ENCODE peak calls at places on chromosomes 12 and 14, in ten cellular contexts. P is tibial nerve, T is ovary, K is A549, F is GM12891, M is suprapubic skin, Q is lower leg skin, Y is endothelial cell of umbilical vein, Z is gastrocnemius medialis, X is esophagus squamous epithelium. A is an unnamed sample.

GRCh38 chr12:57416039-57416996 is 14.5 kb downstream of the R3HDM2 start:
- DNase-seq in P (no peak), T (no peak), K (peak), F (no peak), M (no peak), Q (peak), Y (no peak), Z (no peak), X (no peak), A (no peak)

GRCh38 chr12:58310828-58311273 is 369.5 kb downstream of the ATP23 start:
- DNase-seq in P (no peak), T (no peak), K (peak), F (no peak), M (no peak), Q (no peak), Y (peak), Z (no peak), X (no peak), A (no peak)

GRCh38 chr14:26867171-26867757 is 269.4 kb upstream of the NOVA1 start:
- DNase-seq in P (no peak), T (no peak), K (peak), F (no peak), M (no peak), Q (no peak), Y (no peak), Z (peak), X (no peak), A (no peak)

GRCh38 chr14:79278798-79279644 is 932.3 kb downstream of the DIO2 start:
- DNase-seq in P (peak), T (no peak), K (peak), F (no peak), M (peak), Q (peak), Y (peak), Z (peak), X (no peak), A (peak)

GRCh38 chr14:59534361-59534987 is 42.1 kb downstream of the CCDC175 start:
- DNase-seq in P (no peak), T (no peak), K (no peak), F (no peak), M (no peak), Q (no peak), Y (no peak), Z (no peak), X (no peak), A (no peak)

GRCh38 chr12:109752117-109753053 is 38.8 kb downstream of the FAM222A start:
- DNase-seq in P (no peak), T (no peak), K (no peak), F (no peak), M (peak), Q (peak), Y (no peak), Z (no peak), X (no peak), A (no peak)

GRCh38 chr12:9940370-9940769 is 8.2 kb upstream of the CLEC2A start:
- DNase-seq in P (no peak), T (no peak), K (peak), F (no peak), M (no peak), Q (no peak), Y (peak), Z (no peak), X (no peak), A (no peak)

GRCh38 chr12:51970904-51971646 is 19.6 kb downstream of the ACVR1B start:
- DNase-seq in P (no peak), T (no peak), K (peak), F (peak), M (no peak), Q (no peak), Y (peak), Z (no peak), X (no peak), A (no peak)

GRCh38 chr14:39428118-39428517 is 4.1 kb downstream of the FBXO33 start:
- DNase-seq in P (no peak), T (no peak), K (no peak), F (no peak), M (no peak), Q (peak), Y (no peak), Z (no peak), X (no peak), A (no peak)

GRCh38 chr14:39426605-39427004 is 5.6 kb downstream of the FBXO33 start:
- DNase-seq in P (no peak), T (no peak), K (peak), F (no peak), M (no peak), Q (no peak), Y (peak), Z (no peak), X (no peak), A (no peak)

GRCh38 chr14:39425947-39426346 is 6.3 kb downstream of the FBXO33 start:
- DNase-seq in P (no peak), T (no peak), K (no peak), F (no peak), M (no peak), Q (no peak), Y (no peak), Z (no peak), X (no peak), A (no peak)

GRCh38 chr14:39422243-39422642 is 10.0 kb downstream of the FBXO33 start:
- DNase-seq in P (no peak), T (no peak), K (no peak), F (no peak), M (no peak), Q (no peak), Y (no peak), Z (no peak), X (no peak), A (no peak)

DNA sequence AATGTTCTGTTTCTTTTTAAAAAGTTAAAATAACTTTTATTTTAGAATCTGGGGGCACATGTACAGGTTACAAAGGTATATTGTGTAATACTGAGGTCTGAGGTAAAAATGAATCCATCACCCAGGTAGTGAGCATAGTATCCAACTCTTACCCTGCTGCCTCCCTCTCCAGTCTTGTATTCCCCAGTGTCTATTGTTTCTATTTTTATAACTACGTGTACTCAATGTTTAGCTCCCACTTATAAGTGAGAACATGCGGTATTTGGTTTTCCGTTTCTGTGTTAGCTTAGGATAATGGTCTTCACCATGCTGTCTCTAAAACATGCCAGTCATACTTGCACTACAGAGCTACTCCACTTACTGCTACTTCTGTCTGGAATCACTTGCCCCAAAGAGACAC is 8.4 kb downstream of the FBXO33 start:
- DNase-seq in P (no peak), T (no peak), K (no peak), F (no peak), M (no peak), Q (no peak), Y (no peak), Z (no peak), X (no peak), A (no peak)
- TF ChIP-seq POLR2A in P (no peak), T (no peak), K (no peak), F (no peak), M (no peak), Q (no peak), Y (no peak), Z (no peak), X (no peak), A (no peak)

DNA sequence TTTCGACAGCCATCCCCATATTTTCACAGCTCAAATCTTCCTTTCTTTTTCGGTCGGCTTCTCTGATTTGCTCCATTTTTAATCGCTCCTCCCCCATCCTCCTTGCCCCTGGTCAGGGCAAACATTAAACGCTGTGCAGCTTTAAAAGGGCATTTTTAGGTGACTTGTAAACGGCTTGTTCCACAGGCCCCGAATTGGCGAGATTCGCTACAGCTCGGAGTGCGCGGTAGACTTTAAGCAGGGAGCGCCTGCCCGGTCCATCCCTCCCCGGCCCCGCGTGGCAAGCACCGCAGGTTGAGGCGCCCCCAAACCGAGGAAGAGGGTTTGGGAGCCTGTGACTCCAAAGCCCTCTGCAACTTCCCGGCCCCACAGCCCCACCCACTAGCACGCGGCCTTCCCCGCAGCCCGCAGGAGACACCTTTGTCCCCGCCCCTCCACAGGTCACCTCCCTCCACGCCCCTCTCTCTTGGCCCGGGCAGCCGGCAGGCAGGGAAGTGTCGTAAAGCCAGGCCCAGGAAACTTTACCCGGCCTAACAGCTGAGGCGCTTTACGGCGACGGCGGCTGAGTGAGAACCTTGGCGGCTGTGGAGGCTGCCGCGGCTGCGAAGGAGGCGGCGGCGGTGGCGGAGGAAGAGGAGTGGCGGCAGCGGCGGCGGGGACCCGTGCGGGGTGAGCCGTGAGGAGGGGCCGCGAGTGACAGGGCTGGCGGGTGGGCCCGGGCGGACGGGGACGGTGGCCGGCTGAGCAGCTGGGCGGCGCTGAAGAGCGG is at the start of gene NAA30:
- DNase-seq in P (peak), T (peak), K (peak), F (peak), M (peak), Q (peak), Y (peak), Z (peak), X (peak), A (peak)
- TF ChIP-seq POLR2A in P (peak), T (peak), K (peak), F (peak), M (no peak), Q (no peak), Y (peak), Z (peak), X (no peak), A (peak)

GRCh38 chr14:22489247-22489551 is 99.8 kb downstream of the DAD1 start:
- DNase-seq in P (no peak), T (no peak), K (no peak), F (no peak), M (no peak), Q (no peak), Y (no peak), Z (no peak), X (no peak), A (no peak)
- TF ChIP-seq POLR2A in P (no peak), T (no peak), K (no peak), F (no peak), M (no peak), Q (no peak), Y (no peak), Z (no peak), X (no peak), A (no peak)

DNA sequence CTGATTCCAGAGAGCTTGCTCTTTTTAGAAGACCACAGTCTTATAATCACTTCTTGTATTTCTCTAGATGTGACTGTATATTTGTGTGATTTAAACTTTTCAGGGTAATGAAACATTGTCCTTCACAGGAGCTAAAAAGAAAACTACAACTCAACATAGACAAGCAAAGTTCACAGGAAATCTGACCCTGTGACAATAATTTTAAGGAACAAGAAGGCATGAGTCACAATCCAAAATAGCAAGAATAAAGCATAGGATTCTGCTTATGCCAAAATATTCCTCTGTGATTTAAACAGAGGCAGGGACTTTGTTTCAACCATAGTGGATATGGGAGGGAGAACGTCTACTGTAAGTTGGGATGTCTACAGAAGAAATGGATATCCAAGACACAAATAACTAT is 44.3 kb downstream of the GPR65 start:
- DNase-seq in P (no peak), T (no peak), K (no peak), F (no peak), M (no peak), Q (no peak), Y (no peak), Z (no peak), X (no peak), A (no peak)
- TF ChIP-seq POLR2A in P (no peak), T (no peak), K (no peak), F (no peak), M (no peak), Q (no peak), Y (no peak), Z (no peak), X (no peak), A (no peak)

DNA sequence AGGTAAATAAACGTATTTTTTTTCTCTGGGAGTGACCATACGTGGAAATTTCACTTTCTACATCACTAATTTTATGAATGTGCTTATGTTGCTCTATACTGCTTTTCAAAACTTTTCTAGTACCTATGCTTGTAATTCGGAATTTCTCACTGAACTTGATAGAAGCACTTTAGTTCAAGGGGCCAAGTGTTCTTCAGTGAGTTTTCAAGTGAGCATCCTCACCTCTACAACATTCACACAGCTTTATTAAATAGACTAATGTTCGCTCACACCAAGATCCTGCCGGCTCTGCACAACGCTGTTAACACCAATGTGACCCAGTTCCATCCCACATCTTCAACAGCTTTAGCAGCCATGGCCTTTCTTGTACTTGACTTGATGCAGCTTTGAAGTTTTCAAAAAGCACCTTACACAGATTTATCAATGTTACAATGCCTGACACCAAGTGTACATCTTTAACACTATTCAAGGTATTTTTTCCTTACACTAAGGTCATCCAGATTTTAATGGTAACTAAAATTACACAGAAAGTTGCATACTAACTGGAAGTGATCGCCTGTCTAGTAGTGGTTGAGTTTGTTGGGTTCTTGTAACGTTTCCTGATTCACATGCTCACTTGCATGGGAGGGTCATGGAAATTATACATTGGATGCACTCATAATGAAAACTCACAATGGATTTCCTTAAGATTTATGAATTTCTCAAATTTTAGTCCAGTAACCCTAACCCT is 4.5 kb downstream of the UBC start:
- DNase-seq in P (no peak), T (no peak), K (peak), F (no peak), M (no peak), Q (no peak), Y (no peak), Z (peak), X (no peak), A (no peak)
- TF ChIP-seq POLR2A in P (no peak), T (no peak), K (peak), F (peak), M (no peak), Q (no peak), Y (peak), Z (no peak), X (no peak), A (no peak)

DNA sequence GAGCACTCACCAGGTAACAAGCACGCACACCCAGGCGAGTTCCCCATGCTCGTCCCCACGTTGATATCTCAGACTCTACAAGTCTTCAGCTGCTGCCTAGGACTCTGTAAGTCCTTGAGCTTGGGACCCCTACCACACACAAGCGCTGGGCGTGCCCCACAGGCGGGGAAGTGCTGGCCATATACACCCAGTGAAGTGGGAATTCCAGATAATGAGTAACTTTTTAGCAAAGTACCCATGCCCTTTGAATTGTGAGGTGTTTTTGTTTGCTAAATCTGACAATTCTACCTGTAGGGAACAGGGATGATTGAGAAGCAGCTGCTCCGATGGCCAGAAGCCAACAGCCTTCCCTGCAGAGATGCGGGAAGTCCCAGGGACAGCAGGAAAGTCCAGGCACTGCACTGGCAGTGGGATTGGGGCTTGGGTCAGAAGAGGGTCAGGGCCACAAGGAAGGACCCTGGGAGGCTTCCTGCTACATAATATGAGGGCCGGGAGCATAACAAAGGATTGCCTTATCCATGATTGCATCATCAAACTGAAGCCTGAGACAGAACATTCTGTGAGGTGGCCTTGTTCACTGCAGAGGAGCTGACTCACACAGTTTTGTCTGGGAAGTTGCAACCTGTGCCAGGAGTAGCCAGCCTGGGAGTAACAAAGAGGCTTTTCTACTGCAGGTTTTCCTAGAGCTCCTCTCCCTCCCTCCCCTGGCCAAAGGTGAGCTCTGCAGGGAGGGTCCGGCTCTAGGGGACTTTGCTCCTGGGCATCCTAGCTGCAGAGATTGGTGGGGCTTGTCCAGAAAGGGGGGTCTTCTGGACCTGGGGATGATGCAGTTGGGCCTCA is 13.2 kb upstream of the SERPINA3 start:
- DNase-seq in P (peak), T (peak), K (peak), F (no peak), M (peak), Q (peak), Y (peak), Z (peak), X (no peak), A (peak)
- TF ChIP-seq POLR2A in P (no peak), T (no peak), K (no peak), F (no peak), M (no peak), Q (no peak), Y (no peak), Z (no peak), X (no peak), A (no peak)

GRCh38 chr12:120265483-120266179 is at the start of gene PXN:
- DNase-seq in P (peak), T (peak), K (peak), F (peak), M (peak), Q (peak), Y (peak), Z (peak), X (peak), A (peak)
- TF ChIP-seq POLR2A in P (peak), T (peak), K (peak), F (no peak), M (no peak), Q (peak), Y (peak), Z (peak), X (no peak), A (peak)